ENCODE peak calls at places on chromosomes 6 and 20, in seven cellular contexts. N is BJ; S is choroid plexus epithelial cell; F is cardiac fibroblast; G is adipocyte; Z is fibroblast of the aortic adventitia; Q is naive thymus-derived CD4-positive, alpha-beta T cell. W is an unnamed sample.

GRCh38 chr6:121356575-121356974 is 22.3 kb upstream of the TBC1D32 start:
- DNase-seq in S (peak), G (no peak), F (no peak), Z (no peak), N (no peak), Q (no peak), W (no peak)

GRCh38 chr6:61622601-61623000 is 663.4 kb downstream of the KHDRBS2 start:
- DNase-seq in Q (no peak), F (no peak), G (no peak), S (no peak), N (no peak), Z (no peak), W (no peak)

GRCh38 chr20:6074145-6074561 is 20.3 kb upstream of the LRRN4 start:
- DNase-seq in G (peak), Q (no peak), S (peak), Z (no peak), F (peak), N (no peak), W (peak)

GRCh38 chr6:111804627-111805235 is 68.5 kb downstream of the FYN start:
- DNase-seq in N (no peak), Q (peak), F (peak), Z (peak), S (peak), G (peak), W (peak)

GRCh38 chr20:9200620-9201019 is 131.7 kb downstream of the PLCB4 start:
- DNase-seq in Q (no peak), N (peak), Z (peak), F (peak), G (peak), S (peak), W (no peak)

GRCh38 chr6:130354322-130354721 is 11.5 kb upstream of the TMEM200A start:
- DNase-seq in Q (no peak), N (no peak), Z (no peak), G (no peak), S (no peak), F (no peak), W (no peak)

GRCh38 chr6:28977351-28978136 is 27.6 kb downstream of the ZNF311 start:
- DNase-seq in G (peak), N (no peak), Z (peak), Q (no peak), F (peak), S (peak), W (peak)

GRCh38 chr6:18997375-18997826 is 610.3 kb downstream of the RNF144B start:
- DNase-seq in S (peak), Q (no peak), G (peak), F (peak), Z (peak), N (no peak), W (peak)

GRCh38 chr20:16007978-16008377 is 565.3 kb downstream of the KIF16B start:
- DNase-seq in F (no peak), Z (no peak), N (no peak), Q (no peak), S (peak), G (no peak), W (no peak)

GRCh38 chr6:166419268-166419667 is 36.5 kb upstream of the MPC1 start:
- DNase-seq in Z (no peak), F (no peak), N (no peak), Q (peak), G (no peak), S (peak), W (peak)

GRCh38 chr20:53365676-53366075 is 228.0 kb downstream of the ZNF217 start:
- DNase-seq in F (no peak), G (no peak), N (no peak), Z (no peak), S (no peak), Q (no peak), W (no peak)

GRCh38 chr6:89359561-89359960 is 7.0 kb upstream of the UBE2J1 start:
- DNase-seq in Q (no peak), G (no peak), F (no peak), N (no peak), Z (no peak), S (peak), W (peak)

GRCh38 chr20:35641743-35642142 is 23.0 kb downstream of the CPNE1 start:
- DNase-seq in G (no peak), Q (no peak), S (no peak), F (no peak), Z (no peak), N (no peak), W (no peak)

GRCh38 chr6:13859871-13860555 is 45.7 kb upstream of the MCUR1 start:
- DNase-seq in N (no peak), Q (no peak), S (no peak), F (no peak), G (no peak), Z (no peak), W (no peak)

GRCh38 chr20:695165-695866 is 19.7 kb upstream of the SCRT2 start:
- DNase-seq in N (no peak), Z (no peak), S (no peak), Q (no peak), G (no peak), F (no peak), W (no peak)

GRCh38 chr20:63497946-63498935 is 642 bp downstream of the EEF1A2 start:
- DNase-seq in G (peak), Z (no peak), F (no peak), S (no peak), Q (no peak), N (no peak), W (no peak)

GRCh38 chr6:40344566-40345185 is 242.5 kb downstream of the LRFN2 start:
- DNase-seq in Q (peak), N (no peak), Z (no peak), S (no peak), G (no peak), F (no peak), W (no peak)

GRCh38 chr6:22598386-22598785 is 29.0 kb downstream of the HDGFL1 start:
- DNase-seq in G (no peak), S (no peak), F (no peak), Q (no peak), Z (no peak), N (no peak), W (peak)

GRCh38 chr20:50792708-50793574 is 1.9 kb upstream of the BCAS4 start:
- DNase-seq in F (no peak), N (no peak), Q (no peak), S (no peak), Z (peak), G (no peak), W (no peak)

GRCh38 chr6:89081129-89081422 is 525 bp downstream of the PNRC1 start:
- DNase-seq in N (no peak), Q (no peak), G (no peak), S (peak), F (no peak), Z (no peak), W (no peak)

GRCh38 chr20:37922016-37922415 is 19.1 kb downstream of the VSTM2L start:
- DNase-seq in S (no peak), N (no peak), F (no peak), Q (no peak), G (no peak), Z (no peak), W (peak)

GRCh38 chr6:155366325-155366724 is 52.0 kb upstream of the TFB1M start:
- DNase-seq in Z (no peak), F (no peak), N (no peak), S (no peak), G (no peak), Q (no peak), W (no peak)

GRCh38 chr6:119533603-119534279 is 184.2 kb upstream of the MAN1A1 start:
- DNase-seq in Z (peak), G (peak), S (peak), F (peak), N (peak), Q (no peak), W (peak)

GRCh38 chr20:11822116-11822794 is 95.4 kb upstream of the BTBD3 start:
- DNase-seq in Q (no peak), S (no peak), Z (peak), F (no peak), G (peak), N (no peak), W (no peak)

GRCh38 chr20:18092890-18093289 is 35.2 kb upstream of the OVOL2 start:
- DNase-seq in Q (no peak), F (no peak), S (no peak), N (no peak), Z (no peak), G (no peak), W (no peak)

GRCh38 chr20:49981218-49982071 is 1.3 kb upstream of the SNAI1 start:
- DNase-seq in G (no peak), F (no peak), Z (no peak), Q (no peak), N (no peak), S (no peak), W (no peak)

GRCh38 chr6:62528894-62529526 is 243.0 kb upstream of the KHDRBS2 start:
- DNase-seq in Q (no peak), Z (no peak), F (no peak), G (no peak), N (no peak), S (no peak), W (no peak)

GRCh38 chr6:161379828-161380598 is 106.2 kb upstream of the AGPAT4 start:
- DNase-seq in Z (peak), F (peak), G (no peak), S (peak), Q (no peak), N (no peak), W (no peak)

GRCh38 chr6:116562614-116563013 is 8.7 kb upstream of the RWDD1 start:
- DNase-seq in F (peak), Z (peak), S (no peak), N (no peak), Q (no peak), G (no peak), W (no peak)

GRCh38 chr6:14458669-14459266 is 341.2 kb downstream of the CD83 start:
- DNase-seq in Z (peak), F (peak), G (peak), Q (no peak), N (no peak), S (peak), W (no peak)

GRCh38 chr20:53579581-53580375 is 13.9 kb downstream of the ZNF217 start:
- DNase-seq in Q (peak), Z (peak), N (no peak), F (peak), S (peak), G (peak), W (peak)

GRCh38 chr6:166512567-166512966 is 73.9 kb downstream of the RAMACL start:
- DNase-seq in Q (no peak), N (no peak), Z (no peak), S (no peak), G (no peak), F (no peak), W (peak)

GRCh38 chr6:142531727-142532126 is 229.9 kb downstream of the ADGRG6 start:
- DNase-seq in G (no peak), Z (peak), F (no peak), S (peak), N (no peak), Q (no peak), W (no peak)

GRCh38 chr6:90048191-90048969 is 154.1 kb downstream of the GJA10 start:
- DNase-seq in F (no peak), G (no peak), Q (no peak), S (no peak), N (no peak), Z (no peak), W (no peak)

GRCh38 chr20:32062776-32063170 is 10.7 kb downstream of the HCK start:
- DNase-seq in F (no peak), Z (no peak), S (no peak), N (no peak), Q (no peak), G (no peak), W (peak)

GRCh38 chr6:106858653-106859092 is 115.9 kb downstream of the CD24 start:
- DNase-seq in G (peak), N (peak), F (peak), Z (peak), S (no peak), Q (no peak), W (no peak)

GRCh38 chr20:17904027-17904426 is 64.6 kb downstream of the SNX5 start:
- DNase-seq in Q (no peak), Z (no peak), N (no peak), G (no peak), F (no peak), S (no peak), W (peak)

DNA sequence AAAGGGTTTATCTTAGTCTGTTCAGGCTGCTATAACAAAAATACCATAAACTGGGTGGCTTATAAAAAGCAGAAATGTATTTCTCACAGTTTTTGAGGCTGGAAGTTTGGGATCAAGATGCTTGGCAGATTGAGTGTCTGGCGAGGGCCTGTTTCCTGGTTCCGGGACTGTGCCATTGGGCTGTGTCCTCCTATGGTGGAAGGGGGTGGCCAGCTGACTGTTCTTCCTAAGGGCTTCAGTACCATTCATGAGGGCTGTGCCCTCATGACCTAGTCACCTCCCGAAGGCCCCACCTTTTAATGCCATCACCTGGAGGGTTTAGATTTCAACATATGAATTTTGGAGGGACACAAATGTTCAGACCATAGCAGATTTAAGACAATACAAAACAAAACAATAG is 91.2 kb downstream of the ARID1B start:
- DNase-seq in N (no peak), Q (no peak), F (no peak), Z (no peak), S (no peak), G (no peak), W (no peak)
- H3K4me3 ChIP-seq in N (no peak), Q (no peak), F (no peak), Z (no peak), S (no peak), G (no peak), W (no peak)

DNA sequence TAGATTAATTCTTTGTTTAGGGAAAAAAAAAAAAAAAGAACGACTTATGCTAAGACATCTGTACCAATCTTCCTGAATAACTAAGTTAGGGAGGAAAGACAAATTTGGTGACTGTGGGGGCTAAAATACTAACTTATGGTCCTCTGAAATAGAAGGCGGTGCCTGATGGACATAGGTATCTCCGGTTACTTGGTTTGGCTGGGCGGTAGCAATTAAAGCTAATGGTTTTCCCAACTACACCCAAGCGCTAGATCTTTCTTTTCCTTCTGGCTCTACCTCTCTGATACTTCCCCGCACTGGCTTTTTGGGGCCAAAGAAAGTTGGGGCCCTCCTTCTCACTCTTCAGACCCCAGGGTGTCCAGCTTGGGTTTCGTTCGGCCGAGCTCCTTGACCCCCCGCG is 1.0 kb upstream of the RBM24 start:
- DNase-seq in F (no peak), G (peak), S (no peak), N (no peak), Q (no peak), Z (no peak), W (no peak)
- H3K4me3 ChIP-seq in F (peak), G (peak), S (peak), N (peak), Q (no peak), Z (no peak), W (no peak)

GRCh38 chr6:135044639-135045038 is 10.0 kb downstream of the HBS1L start:
- DNase-seq in Z (no peak), G (no peak), Q (no peak), N (no peak), F (no peak), S (no peak), W (no peak)
- H3K4me3 ChIP-seq in Z (no peak), G (no peak), Q (no peak), N (no peak), F (no peak), S (no peak), W (no peak)

GRCh38 chr6:7154341-7155139 is 46.8 kb downstream of the RREB1 start:
- DNase-seq in Z (no peak), Q (no peak), N (no peak), G (no peak), S (no peak), F (no peak), W (peak)

GRCh38 chr6:7153807-7154206 is 46.0 kb downstream of the RREB1 start:
- DNase-seq in N (no peak), G (no peak), S (no peak), Z (no peak), Q (no peak), F (no peak), W (peak)

GRCh38 chr6:7156666-7157278 is 49.0 kb downstream of the RREB1 start:
- DNase-seq in S (no peak), N (peak), Q (no peak), F (peak), G (peak), Z (peak), W (peak)

GRCh38 chr6:7157752-7158616 is 50.2 kb downstream of the RREB1 start:
- DNase-seq in Q (no peak), F (no peak), S (no peak), G (peak), N (no peak), Z (peak), W (no peak)

DNA sequence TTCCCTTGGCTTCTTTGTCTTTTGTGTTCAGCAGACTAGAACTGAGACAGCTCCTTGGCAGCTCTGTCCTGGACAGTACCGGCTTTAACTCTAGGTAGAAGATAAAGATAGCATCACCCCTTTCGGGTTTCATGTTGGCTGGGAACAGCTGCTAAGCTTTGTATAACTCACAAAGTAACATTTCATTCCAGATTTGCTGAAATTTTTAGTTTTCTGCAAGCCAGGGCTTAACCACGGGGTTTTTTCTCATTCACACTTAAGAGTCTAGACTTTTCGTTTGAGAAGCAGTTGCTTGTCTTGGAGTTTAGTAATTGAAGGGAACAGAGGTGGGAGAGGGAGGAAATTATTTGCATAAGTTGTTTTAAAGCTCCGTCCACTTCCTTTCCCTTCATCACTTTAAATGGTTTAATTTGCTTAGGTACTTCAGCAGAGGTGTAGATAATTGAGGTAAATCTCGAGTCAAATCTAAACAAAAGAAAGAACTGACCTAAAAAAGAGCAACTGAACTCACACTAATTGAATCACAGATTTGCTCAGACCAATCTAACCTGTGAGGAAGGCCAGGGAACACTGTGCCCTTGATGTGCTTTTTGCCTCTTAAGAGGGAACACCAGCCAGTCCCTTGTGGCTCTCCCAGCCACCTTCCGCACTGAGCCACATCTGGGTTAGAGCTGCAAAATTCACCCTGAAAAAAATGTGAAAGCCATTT is 48.3 kb downstream of the RREB1 start:
- DNase-seq in Q (no peak), N (no peak), G (no peak), S (no peak), Z (peak), F (no peak), W (peak)
- H3K4me3 ChIP-seq in Q (no peak), N (no peak), G (no peak), S (no peak), Z (no peak), F (no peak), W (peak)

GRCh38 chr6:157328108-157328692 is 4.9 kb upstream of the TMEM242 start:
- DNase-seq in Z (peak), S (peak), F (no peak), G (no peak), Q (no peak), N (no peak), W (peak)
- H3K4me3 ChIP-seq in Z (no peak), S (no peak), F (no peak), G (no peak), Q (no peak), N (no peak), W (no peak)

DNA sequence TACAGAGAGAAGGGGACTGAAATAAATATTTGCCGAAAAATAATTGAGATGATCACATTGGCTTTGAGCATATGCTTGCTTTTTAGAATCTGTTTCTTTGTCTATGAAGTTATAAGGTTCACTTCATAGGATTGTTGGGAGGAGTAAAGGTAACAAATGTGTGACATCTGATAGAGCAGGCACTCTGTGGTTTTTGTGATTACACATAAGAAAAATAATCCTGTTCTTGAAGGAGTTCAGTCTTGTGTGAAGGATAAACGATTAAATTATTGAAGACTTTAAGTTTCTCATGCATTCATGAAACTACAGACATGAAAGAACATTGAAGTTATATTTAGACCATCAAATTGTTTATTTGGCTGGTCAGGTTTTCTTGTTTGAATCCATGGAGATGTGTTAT is 45.0 kb downstream of the QKI start:
- DNase-seq in Q (no peak), Z (no peak), N (no peak), S (peak), F (no peak), G (no peak), W (no peak)
- H3K4me3 ChIP-seq in Q (peak), Z (no peak), N (no peak), S (no peak), F (no peak), G (peak), W (peak)

GRCh38 chr6:150777731-150778130 is 87.8 kb upstream of the MTHFD1L start:
- DNase-seq in Z (no peak), N (no peak), S (no peak), Q (no peak), F (no peak), G (no peak), W (no peak)

GRCh38 chr6:150773969-150774368 is 91.5 kb upstream of the MTHFD1L start:
- DNase-seq in Q (no peak), N (no peak), Z (no peak), G (no peak), S (no peak), F (no peak), W (no peak)

GRCh38 chr6:150770631-150771030 is 94.9 kb upstream of the MTHFD1L start:
- DNase-seq in F (peak), Z (peak), Q (no peak), S (no peak), G (peak), N (no peak), W (no peak)

GRCh38 chr6:150775400-150775799 is 90.1 kb upstream of the MTHFD1L start:
- DNase-seq in Z (no peak), F (no peak), G (no peak), S (no peak), N (no peak), Q (no peak), W (no peak)

GRCh38 chr6:150775804-150776203 is 89.7 kb upstream of the MTHFD1L start:
- DNase-seq in Z (no peak), S (no peak), G (no peak), N (no peak), F (no peak), Q (no peak), W (no peak)
- H3K4me3 ChIP-seq in Z (no peak), S (no peak), G (no peak), N (no peak), F (no peak), Q (no peak), W (no peak)

W was measured in GM12865.